ENCODE peak calls at places on chromosomes 11 and 22, in seven cellular contexts. T, C, O, K, G, S and J are unnamed samples.

GRCh38 chr11:69501891-69502860 is 20.7 kb downstream of the LINC01488 start:
- DNase-seq in T (no peak), C (no peak), O (no peak), K (no peak), G (no peak), S (no peak), J (no peak)

GRCh38 chr11:120186799-120187591 is 23.8 kb upstream of the OAF start:
- DNase-seq in T (peak; percentile 73), C (no peak), O (no peak), K (no peak), G (peak; percentile 58), S (no peak), J (no peak)

GRCh38 chr11:87722756-87723599 is 452.3 kb downstream of the RAB38 start:
- DNase-seq in T (peak; percentile 40), C (no peak), O (no peak), K (peak; percentile 14), G (peak; percentile 60), S (no peak), J (peak; percentile 22)

GRCh38 chr11:890794-891600 is 19.6 kb downstream of the CHID1 start:
- DNase-seq in T (no peak), C (no peak), O (no peak), K (no peak), G (no peak), S (no peak), J (no peak)

GRCh38 chr11:74820763-74821162 is 72.1 kb downstream of the RNF169 start:
- DNase-seq in T (no peak), C (no peak), O (no peak), K (peak; percentile 93), G (peak; percentile 80), S (no peak), J (no peak)

GRCh38 chr11:46353706-46354105 is 6.4 kb downstream of the DGKZ start:
- DNase-seq in T (no peak), C (no peak), O (no peak), K (no peak), G (peak; percentile 55), S (no peak), J (no peak)

GRCh38 chr22:31504282-31504681 is 7.9 kb downstream of the SFI1 start:
- DNase-seq in T (no peak), C (no peak), O (no peak), K (no peak), G (peak; percentile 71), S (no peak), J (no peak)

GRCh38 chr11:122863704-122864326 is 18.7 kb upstream of the JHY start:
- DNase-seq in T (peak; percentile 47), C (peak; percentile 24), O (no peak), K (peak; percentile 56), G (peak; percentile 75), S (peak; percentile 21), J (no peak)

GRCh38 chr11:87020336-87020735 is 17.4 kb upstream of the TMEM135 start:
- DNase-seq in T (no peak), C (no peak), O (no peak), K (no peak), G (no peak), S (no peak), J (no peak)

GRCh38 chr11:32830413-32830738 is 649 bp downstream of the PRRG4 start:
- DNase-seq in T (peak; percentile 71), C (no peak), O (no peak), K (no peak), G (no peak), S (no peak), J (no peak)

GRCh38 chr11:45934580-45935318 is 12.3 kb downstream of the LARGE2 start:
- DNase-seq in T (no peak), C (no peak), O (no peak), K (no peak), G (no peak), S (peak; percentile 53), J (no peak)

GRCh38 chr11:46508360-46508759 is 85.5 kb downstream of the AMBRA1 start:
- DNase-seq in T (no peak), C (no peak), O (no peak), K (no peak), G (no peak), S (no peak), J (no peak)

GRCh38 chr11:72141066-72141465 is 5.5 kb downstream of the FOLR3 start:
- DNase-seq in T (no peak), C (no peak), O (no peak), K (no peak), G (peak; percentile 96), S (no peak), J (no peak)

GRCh38 chr22:27238935-27239510 is 562.5 kb downstream of the MN1 start:
- DNase-seq in T (no peak), C (peak; percentile 82), O (peak; percentile 89), K (peak; percentile 99), G (peak; percentile 94), S (no peak), J (no peak)

GRCh38 chr11:120752668-120753067 is 241.1 kb downstream of the GRIK4 start:
- DNase-seq in T (no peak), C (no peak), O (peak; percentile 13), K (no peak), G (no peak), S (peak; percentile 90), J (no peak)

DNA sequence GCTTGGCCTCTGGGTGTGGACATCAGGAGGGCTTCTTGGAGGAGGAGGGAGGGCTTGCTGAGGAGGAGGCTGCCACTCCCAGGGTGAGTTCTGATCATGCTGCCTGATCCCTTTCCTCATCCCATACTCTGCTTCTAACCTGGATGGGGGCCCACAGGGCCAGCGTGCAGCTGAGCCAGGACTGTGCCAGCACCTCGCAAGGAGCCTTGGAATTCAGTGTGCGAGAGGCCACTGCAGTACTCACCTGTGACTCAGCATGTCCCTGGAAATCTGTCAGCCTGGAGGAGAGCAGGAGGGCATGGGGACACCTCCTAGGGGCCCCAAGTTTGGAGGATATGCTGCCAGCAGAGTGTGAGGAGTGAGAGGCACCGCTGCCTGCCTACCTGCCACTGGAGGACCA is 4.2 kb upstream of the GAB4 start:
- DNase-seq in T (no peak), C (no peak), O (no peak), K (no peak), G (no peak), S (peak; percentile 90), J (no peak)
- H3K9me3 ChIP-seq in T (no peaks in the 10 kb centered on the region), C (no peaks in the 10 kb centered on the region), O (no peaks in the 10 kb centered on the region), K (no peaks in the 10 kb centered on the region), G (no peaks in the 10 kb centered on the region), S (no peaks in the 10 kb centered on the region), J (no peaks in the 10 kb centered on the region)

GRCh38 chr11:78138281-78138680 is 1.1 kb downstream of the ALG8 start:
- DNase-seq in T (no peak), C (no peak), O (no peak), K (no peak), G (peak; percentile 20), S (no peak), J (no peak)
- H3K4me3 ChIP-seq in T (no peak overlapping the region), C (no peak overlapping the region), O (no peak overlapping the region), K (no peak overlapping the region), G (peak overlapping the region; percentile 92), S (no peak overlapping the region), J (no peak overlapping the region)

GRCh38 chr22:48532986-48533385 is 1294.7 kb downstream of the BRD1 start:
- DNase-seq in T (no peak), C (no peak), O (no peak), K (no peak), G (no peak), S (no peak), J (no peak)

GRCh38 chr22:48538291-48538820 is 1289.3 kb downstream of the BRD1 start:
- DNase-seq in T (no peak), C (no peak), O (no peak), K (no peak), G (no peak), S (no peak), J (no peak)

GRCh38 chr22:48536691-48537591 is 1290.7 kb downstream of the BRD1 start:
- DNase-seq in T (no peak), C (no peak), O (no peak), K (no peak), G (peak; percentile 9), S (no peak), J (no peak)

GRCh38 chr22:48534395-48534958 is 1293.2 kb downstream of the BRD1 start:
- DNase-seq in T (no peak), C (no peak), O (no peak), K (no peak), G (no peak), S (no peak), J (no peak)

GRCh38 chr22:48535868-48536690 is 1291.6 kb downstream of the BRD1 start:
- DNase-seq in T (no peak), C (no peak), O (no peak), K (no peak), G (peak; percentile 24), S (no peak), J (no peak)
- H3K9me3 ChIP-seq in T (no peaks in the 10 kb centered on the region), C (no peaks in the 10 kb centered on the region), O (no peaks in the 10 kb centered on the region), K (peaks cover 4% of the 10 kb centered on the region), G (no peaks in the 10 kb centered on the region), S (no peaks in the 10 kb centered on the region), J (peaks cover 28% of the 10 kb centered on the region)

DNA sequence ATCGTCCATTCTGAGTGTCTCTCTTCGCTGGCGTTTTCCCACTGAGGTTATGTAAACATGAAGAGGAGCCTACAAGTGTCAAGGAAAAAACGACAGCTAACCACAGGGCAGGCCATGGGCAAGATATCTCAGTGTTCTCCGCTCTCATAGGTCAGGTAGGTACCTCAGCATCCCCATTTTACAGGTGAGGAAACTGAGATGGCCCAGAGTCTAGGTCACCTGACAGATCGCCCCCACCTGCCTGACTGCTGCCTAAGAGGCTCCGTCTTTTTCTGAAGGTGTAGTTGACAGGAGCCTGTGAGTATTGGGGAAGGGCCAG is 833 bp upstream of the NDUFA6 start:
- DNase-seq in T (no peak), C (no peak), O (no peak), K (no peak), G (no peak), S (no peak), J (no peak)
- H3K4me3 ChIP-seq in T (peak overlapping the region; percentile 4), C (peak overlapping the region; percentile 33), O (peak overlapping the region; percentile 92), K (peak overlapping the region; percentile 70), G (peak overlapping the region; percentile 95), S (peak overlapping the region; percentile 99), J (peak overlapping the region; percentile 26)

DNA sequence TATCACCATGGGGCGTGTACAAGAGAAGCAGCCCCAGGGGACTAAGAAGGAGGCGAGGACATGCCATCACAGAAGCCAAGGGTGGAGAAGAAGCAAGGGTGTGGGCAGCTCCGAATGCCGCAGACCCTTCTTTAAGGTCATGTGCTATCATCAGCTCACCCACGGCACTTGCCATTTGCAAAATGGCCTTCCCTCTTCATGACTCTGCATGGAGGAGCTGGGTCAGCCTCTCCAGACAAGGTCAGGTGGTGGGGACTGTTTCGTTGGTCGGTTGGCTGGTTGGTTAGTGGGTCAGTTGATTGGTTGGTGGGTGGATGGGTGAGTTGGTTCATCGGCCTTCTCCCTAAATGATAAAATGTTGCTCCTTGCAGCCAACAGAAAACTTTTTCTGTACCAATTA is 622.5 kb downstream of the TBC1D22A start:
- DNase-seq in T (no peak), C (no peak), O (no peak), K (no peak), G (no peak), S (no peak), J (no peak)
- H3K9me3 ChIP-seq in T (no peaks in the 10 kb centered on the region), C (no peaks in the 10 kb centered on the region), O (no peaks in the 10 kb centered on the region), K (no peaks in the 10 kb centered on the region), G (no peaks in the 10 kb centered on the region), S (no peaks in the 10 kb centered on the region), J (peaks cover 32% of the 10 kb centered on the region)

DNA sequence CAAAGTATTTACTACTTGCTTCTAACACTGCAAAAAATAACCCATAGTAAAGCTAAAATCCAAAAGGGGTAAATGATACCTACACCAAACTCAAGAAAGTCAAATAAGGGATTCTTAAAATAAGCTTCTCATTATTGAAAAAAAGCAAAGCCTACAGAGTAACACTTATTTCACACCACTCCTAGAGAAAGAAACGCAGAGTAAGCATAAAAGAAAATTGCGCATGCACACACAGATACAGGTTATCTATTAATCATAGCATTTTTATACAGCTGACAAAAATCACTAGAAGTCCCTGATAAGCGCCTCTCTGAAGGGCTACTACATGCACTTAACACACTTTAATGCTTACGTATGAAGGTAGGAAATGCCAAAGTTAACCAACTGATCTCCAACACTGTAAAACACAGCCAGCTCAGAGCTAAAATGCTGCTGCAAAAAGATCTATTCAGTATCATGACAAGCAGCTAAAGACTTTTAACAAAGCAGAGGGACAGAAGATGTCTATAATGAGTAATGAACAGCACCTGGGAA is 14.0 kb downstream of the RBFOX2 start:
- DNase-seq in T (no peak), C (no peak), O (no peak), K (no peak), G (no peak), S (no peak), J (no peak)
- H3K4me3 ChIP-seq in T (no peak overlapping the region), C (no peak overlapping the region), O (no peak overlapping the region), K (no peak overlapping the region), G (no peak overlapping the region), S (no peak overlapping the region), J (no peak overlapping the region)